ENCODE peak calls at places on chromosomes 5 and 9, in four cellular contexts. I is Caco-2, Z is MM.1S, Y is small intestine. E is an unnamed sample.

GRCh38 chr5:117103703-117104102 is 529.1 kb upstream of the SEMA6A start:
- DNase-seq in I (no peak), Z (peak; percentile 86), Y (no peak), E (no peak)

GRCh38 chr9:4967521-4967920 is 17.6 kb upstream of the JAK2 start:
- DNase-seq in I (no peak), Z (no peak), Y (no peak), E (no peak)

GRCh38 chr5:125044491-125045282 is 298.2 kb upstream of the ZNF608 start:
- DNase-seq in I (no peak), Z (no peak), Y (peak; percentile 70), E (no peak)

GRCh38 chr5:150009671-150010387 is 9.3 kb downstream of the HMGXB3 start:
- DNase-seq in I (no peak), Z (no peak), Y (no peak), E (no peak)

GRCh38 chr9:5869315-5870019 is 21.2 kb upstream of the MLANA start:
- DNase-seq in I (peak; percentile 40), Z (no peak), Y (peak; percentile 19), E (no peak)

GRCh38 chr9:16611001-16611400 is 259.5 kb downstream of the BNC2 start:
- DNase-seq in I (no peak), Z (no peak), Y (no peak), E (no peak)

GRCh38 chr9:7983361-7983974 is 183.9 kb upstream of the DMAC1 start:
- DNase-seq in I (no peak), Z (no peak), Y (no peak), E (no peak)

GRCh38 chr9:79060726-79061125 is 511.0 kb upstream of the TLE4 start:
- DNase-seq in I (no peak), Z (no peak), Y (no peak), E (no peak)

GRCh38 chr9:97640290-97640689 is 6.7 kb downstream of the NCBP1 start:
- DNase-seq in I (no peak), Z (no peak), Y (no peak), E (no peak)

GRCh38 chr9:122402403-122403268 is 31.8 kb downstream of the PTGS1 start:
- DNase-seq in I (no peak), Z (no peak), Y (no peak), E (no peak)

GRCh38 chr5:91474201-91474600 is 91.1 kb upstream of the ARRDC3 start:
- DNase-seq in I (no peak), Z (no peak), Y (no peak), E (no peak)

GRCh38 chr5:45376463-45376862 is 319.7 kb downstream of the HCN1 start:
- DNase-seq in I (no peak), Z (no peak), Y (no peak), E (no peak)

GRCh38 chr5:69329905-69330489 is 2.6 kb downstream of the CCDC125 start:
- DNase-seq in I (peak; percentile 71), Z (no peak), Y (no peak), E (no peak)

GRCh38 chr5:143448518-143448917 is 45.0 kb upstream of the NR3C1 start:
- DNase-seq in I (peak; percentile 13), Z (no peak), Y (no peak), E (no peak)

GRCh38 chr9:104863180-104863883 is 64.6 kb downstream of the ABCA1 start:
- DNase-seq in I (peak; percentile 69), Z (peak; percentile 68), Y (peak; percentile 65), E (no peak)

GRCh38 chr9:78439866-78440830 is 143.2 kb downstream of the PSAT1 start:
- DNase-seq in I (no peak), Z (no peak), Y (no peak), E (no peak)

GRCh38 chr9:86637515-86637914 is 283.3 kb upstream of the TUT7 start:
- DNase-seq in I (no peak), Z (no peak), Y (peak; percentile 17), E (no peak)

GRCh38 chr9:97808972-97809371 is 44.1 kb upstream of the FOXE1 start:
- DNase-seq in I (no peak), Z (no peak), Y (no peak), E (no peak)

GRCh38 chr5:103120607-103121200 is 603 bp downstream of the PPIP5K2 start:
- DNase-seq in I (peak; percentile 26), Z (no peak), Y (peak; percentile 39), E (no peak)

GRCh38 chr5:7615566-7616061 is 219.7 kb downstream of the ADCY2 start:
- DNase-seq in I (no peak), Z (no peak), Y (no peak), E (no peak)

GRCh38 chr5:172364773-172365172 is 81.2 kb upstream of the UBTD2 start:
- DNase-seq in I (no peak), Z (peak; percentile 50), Y (no peak), E (no peak)

GRCh38 chr5:145915970-145916638 is 20.3 kb upstream of the SH3RF2 start:
- DNase-seq in I (no peak), Z (no peak), Y (no peak), E (no peak)

GRCh38 chr5:154648706-154649105 is 106.5 kb upstream of the LARP1 start:
- DNase-seq in I (peak; percentile 47), Z (no peak), Y (peak; percentile 94), E (no peak)

GRCh38 chr5:132069994-132070393 is 3.6 kb upstream of the CSF2 start:
- DNase-seq in I (no peak), Z (no peak), Y (no peak), E (no peak)

GRCh38 chr9:106829666-106830408 is 33.1 kb upstream of the ZNF462 start:
- DNase-seq in I (no peak), Z (no peak), Y (no peak), E (no peak)

GRCh38 chr5:14183187-14183939 is 40.2 kb downstream of the TRIO start:
- DNase-seq in I (no peak), Z (no peak), Y (no peak), E (no peak)

GRCh38 chr5:92017786-92018185 is 634.7 kb upstream of the ARRDC3 start:
- DNase-seq in I (no peak), Z (no peak), Y (no peak), E (no peak)

GRCh38 chr5:151195622-151196021 is 28.3 kb downstream of the CCDC69 start:
- DNase-seq in I (no peak), Z (no peak), Y (no peak), E (no peak)

GRCh38 chr9:77731930-77732329 is 83.8 kb upstream of the GNA14 start:
- DNase-seq in I (no peak), Z (no peak), Y (peak; percentile 73), E (no peak)

GRCh38 chr5:141521244-141521781 is 32.4 kb downstream of the PCDHGC5 start:
- DNase-seq in I (no peak), Z (no peak), Y (peak; percentile 59), E (no peak)

DNA sequence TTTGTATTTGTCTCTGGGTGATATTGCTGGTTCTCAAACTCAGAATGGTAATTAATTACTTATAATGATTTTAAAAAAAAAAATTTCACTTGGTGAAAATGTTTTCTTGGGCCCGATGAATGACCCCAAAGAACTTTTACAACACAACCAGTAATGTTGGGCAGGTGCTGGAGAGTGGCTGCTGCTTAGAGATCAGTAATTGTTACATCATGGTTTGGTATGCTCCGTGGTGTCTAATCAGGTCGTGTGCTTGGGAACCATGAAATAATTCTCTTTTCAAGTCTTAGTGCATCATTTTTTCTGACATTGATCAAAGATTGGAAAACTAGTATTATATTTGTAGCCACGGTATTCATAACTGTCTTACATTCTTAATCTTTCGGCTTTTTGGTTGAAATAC is 29.3 kb downstream of the PCBD2 start:
- DNase-seq in I (no peak), Z (no peak), Y (no peak), E (no peak)
- H3K36me3 ChIP-seq in I (no peaks in the 10 kb centered on the region), Z (no peaks in the 10 kb centered on the region), Y (peaks cover 20% of the 10 kb centered on the region), E (peaks cover 65% of the 10 kb centered on the region)

GRCh38 chr9:88013051-88013450 is 38.7 kb upstream of the CDK20 start:
- DNase-seq in I (no peak), Z (no peak), Y (no peak), E (no peak)
- H3K36me3 ChIP-seq in I (no peaks in the 10 kb centered on the region), Z (no peaks in the 10 kb centered on the region), Y (no peaks in the 10 kb centered on the region), E (no peaks in the 10 kb centered on the region)

GRCh38 chr5:157336423-157336744 is 70.5 kb downstream of the CYFIP2 start:
- DNase-seq in I (peak; percentile 19), Z (no peak), Y (no peak), E (no peak)
- H3K36me3 ChIP-seq in I (no peaks in the 10 kb centered on the region), Z (no peaks in the 10 kb centered on the region), Y (no peaks in the 10 kb centered on the region), E (no peaks in the 10 kb centered on the region)

DNA sequence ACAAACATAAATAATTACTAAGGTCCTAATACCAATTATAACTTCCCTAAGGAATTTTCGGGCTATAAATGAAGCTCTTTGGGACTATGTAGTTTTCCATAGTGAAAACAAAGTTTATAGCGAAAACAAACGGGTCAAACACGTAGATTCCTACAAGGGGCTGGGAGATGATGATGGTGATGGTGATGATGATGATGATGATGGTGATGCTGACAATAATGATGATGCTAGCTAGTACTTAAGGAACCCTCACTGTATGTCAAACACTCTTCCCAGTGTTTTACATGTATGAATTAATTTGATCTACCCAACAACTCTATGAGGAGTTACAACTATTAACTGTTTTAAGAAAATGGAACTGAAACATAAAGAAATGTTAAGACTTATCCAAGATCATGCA is 63.7 kb upstream of the PIK3R1 start:
- DNase-seq in I (no peak), Z (no peak), Y (no peak), E (no peak)
- H3K36me3 ChIP-seq in I (no peaks in the 10 kb centered on the region), Z (no peaks in the 10 kb centered on the region), Y (no peaks in the 10 kb centered on the region), E (no peaks in the 10 kb centered on the region)

GRCh38 chr9:131186622-131187021 is 61.2 kb downstream of the NUP214 start:
- DNase-seq in I (no peak), Z (no peak), Y (no peak), E (no peak)
- H3K36me3 ChIP-seq in I (peaks cover 3% of the 10 kb centered on the region), Z (peaks cover 3% of the 10 kb centered on the region), Y (peaks cover 14% of the 10 kb centered on the region), E (no peaks in the 10 kb centered on the region)

GRCh38 chr9:127517620-127518019 is 66.3 kb downstream of the LRSAM1 start:
- DNase-seq in I (no peak), Z (no peak), Y (no peak), E (peak; percentile 50)
- H3K36me3 ChIP-seq in I (no peaks in the 10 kb centered on the region), Z (no peaks in the 10 kb centered on the region), Y (peaks cover 9% of the 10 kb centered on the region), E (no peaks in the 10 kb centered on the region)

DNA sequence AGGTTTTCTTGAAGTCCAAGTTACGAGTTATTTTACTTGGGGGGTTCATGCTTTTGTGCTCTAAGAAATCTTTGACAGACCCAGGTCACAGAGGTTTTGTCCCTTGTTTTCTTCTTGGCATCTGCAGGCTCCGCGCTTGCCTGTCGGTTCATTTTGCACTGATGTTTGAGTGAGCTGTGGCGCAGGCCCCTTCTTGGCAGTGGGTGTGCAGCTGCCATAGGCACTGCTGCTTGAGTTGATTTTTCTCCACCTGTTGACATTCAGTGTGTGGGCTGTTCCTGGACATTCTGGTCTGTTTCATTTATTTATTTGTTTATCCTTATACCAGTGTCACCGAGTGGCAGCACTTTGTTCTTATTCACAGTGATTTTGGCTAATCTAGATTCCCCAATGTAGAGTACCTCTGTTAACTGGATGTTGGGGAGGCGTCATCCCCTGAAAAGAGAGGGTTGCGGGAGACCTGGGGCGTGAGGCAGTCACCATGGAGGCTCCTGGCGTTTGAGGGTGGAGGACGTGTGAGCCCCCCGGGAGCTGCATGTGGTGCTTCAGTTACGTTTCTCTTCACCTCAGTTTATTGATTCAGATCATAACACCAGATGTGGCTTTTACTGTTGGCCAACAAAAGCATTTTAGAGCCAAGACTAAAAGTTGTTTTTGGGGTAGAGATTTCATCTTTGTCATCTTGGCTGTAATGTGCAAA is 121.4 kb upstream of the CACNA1B start:
- DNase-seq in I (no peak), Z (no peak), Y (no peak), E (no peak)
- H3K36me3 ChIP-seq in I (no peaks in the 10 kb centered on the region), Z (peaks cover 6% of the 10 kb centered on the region), Y (peaks cover 16% of the 10 kb centered on the region), E (peaks cover 99% of the 10 kb centered on the region)

DNA sequence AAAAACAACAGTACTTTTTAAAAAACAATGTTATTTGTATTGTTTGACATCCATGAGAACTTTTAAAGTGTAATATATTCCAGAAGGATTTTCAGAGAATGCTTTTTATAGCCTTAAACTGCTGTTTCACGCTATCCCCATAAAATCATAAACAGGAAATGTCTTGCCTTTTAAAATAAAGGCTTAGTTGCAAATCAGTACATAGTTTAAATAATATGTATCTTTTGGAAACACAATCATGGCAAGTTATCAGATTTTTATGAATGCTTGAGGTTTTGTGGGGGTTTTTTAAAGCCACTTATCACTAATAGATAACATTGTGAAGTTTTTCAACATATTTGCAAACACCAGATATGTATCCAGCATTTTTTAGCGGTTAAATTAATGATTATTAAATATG is 37.2 kb upstream of the F2RL2 start:
- DNase-seq in I (no peak), Z (no peak), Y (no peak), E (no peak)
- H3K36me3 ChIP-seq in I (no peaks in the 10 kb centered on the region), Z (no peaks in the 10 kb centered on the region), Y (peaks cover 30% of the 10 kb centered on the region), E (peaks cover 25% of the 10 kb centered on the region)